ENCODE peak calls at places on chromosome 6, in four cellular contexts. K is HepG2, I is GM12878, H is H1. A is an unnamed sample. For H3K4me1, the result is how much of the 10 kb centered on the place peaks cover.

GRCh38 chr6:111743859-111744692 is 129.2 kb downstream of the FYN start:
- DNase-seq in K (no peak), I (no peak), H (no peak), A (no peak)

GRCh38 chr6:165716886-165717285 is 53.8 kb upstream of the PDE10A start:
- DNase-seq in K (no peak), I (no peak), H (no peak), A (no peak)

GRCh38 chr6:96675617-96676016 is 112.7 kb downstream of the FHL5 start:
- DNase-seq in K (no peak), I (no peak), H (no peak), A (no peak)

GRCh38 chr6:27492776-27493175 is 19.9 kb upstream of the ZNF184 start:
- DNase-seq in K (no peak), I (no peak), H (no peak), A (no peak)

GRCh38 chr6:157637516-157637915 is 185.5 kb upstream of the SNX9 start:
- DNase-seq in K (no peak), I (no peak), H (no peak), A (no peak)

GRCh38 chr6:157216570-157216969 is 106.7 kb downstream of the TMEM242 start:
- DNase-seq in K (no peak), I (no peak), H (no peak), A (no peak)

GRCh38 chr6:42974919-42975505 is 4.0 kb downstream of the PEX6 start:
- DNase-seq in K (no peak), I (no peak), H (no peak), A (no peak)

GRCh38 chr6:99282479-99283062 is 66.9 kb downstream of the FAXC start:
- DNase-seq in K (no peak), I (no peak), H (no peak), A (no peak)

GRCh38 chr6:42426191-42426590 is 25.5 kb downstream of the TRERF1 start:
- DNase-seq in K (no peak), I (no peak), H (no peak), A (no peak)

GRCh38 chr6:17115251-17116089 is 13.6 kb downstream of the STMND1 start:
- DNase-seq in K (peak), I (no peak), H (no peak), A (no peak)

GRCh38 chr6:125363010-125363359 is 61.2 kb upstream of the HDDC2 start:
- DNase-seq in K (peak), I (no peak), H (peak), A (peak)

GRCh38 chr6:71393471-71393870 is 104.9 kb downstream of the OGFRL1 start:
- DNase-seq in K (no peak), I (no peak), H (no peak), A (no peak)

GRCh38 chr6:144809120-144809519 is 524.0 kb downstream of the UTRN start:
- DNase-seq in K (no peak), I (no peak), H (no peak), A (no peak)

GRCh38 chr6:95230071-95230740 is 347.1 kb upstream of the MANEA start:
- DNase-seq in K (no peak), I (no peak), H (no peak), A (no peak)

GRCh38 chr6:100057941-100058340 is 63.9 kb upstream of the MCHR2 start:
- DNase-seq in K (no peak), I (no peak), H (no peak), A (no peak)

GRCh38 chr6:51844391-51844735 is 243.1 kb downstream of the PKHD1 start:
- DNase-seq in K (no peak), I (no peak), H (no peak), A (no peak)

GRCh38 chr6:147201885-147202515 is 2.2 kb upstream of the STXBP5 start:
- DNase-seq in K (peak), I (no peak), H (no peak), A (no peak)

GRCh38 chr6:61711849-61712248 is 574.2 kb downstream of the KHDRBS2 start:
- DNase-seq in K (no peak), I (no peak), H (peak), A (peak)

GRCh38 chr6:152750694-152751093 is at the start of gene VIP:
- DNase-seq in K (peak), I (no peak), H (peak), A (peak)

GRCh38 chr6:14371530-14371929 is 254.0 kb downstream of the CD83 start:
- DNase-seq in K (no peak), I (no peak), H (no peak), A (no peak)

GRCh38 chr6:40425192-40425919 is 161.8 kb downstream of the LRFN2 start:
- DNase-seq in K (no peak), I (no peak), H (no peak), A (no peak)
- TF ChIP-seq SUZ12 in K (no peak), I (no peak), H (no peak), A (no peak)

GRCh38 chr6:82068721-82069120 is 178.8 kb downstream of the IBTK start:
- DNase-seq in K (no peak), I (no peak), H (no peak), A (no peak)

GRCh38 chr6:82066196-82066595 is 181.3 kb downstream of the IBTK start:
- DNase-seq in K (no peak), I (no peak), H (no peak), A (no peak)

GRCh38 chr6:82072113-82072512 is 175.4 kb downstream of the IBTK start:
- DNase-seq in K (no peak), I (no peak), H (no peak), A (no peak)

GRCh38 chr6:82062219-82062618 is 185.3 kb downstream of the IBTK start:
- DNase-seq in K (no peak), I (no peak), H (no peak), A (no peak)

GRCh38 chr6:82067021-82067420 is 180.5 kb downstream of the IBTK start:
- DNase-seq in K (no peak), I (peak), H (no peak), A (no peak)
- H3K9ac ChIP-seq in K (no peak), I (no peak), H (no peak), A (no peak)

DNA sequence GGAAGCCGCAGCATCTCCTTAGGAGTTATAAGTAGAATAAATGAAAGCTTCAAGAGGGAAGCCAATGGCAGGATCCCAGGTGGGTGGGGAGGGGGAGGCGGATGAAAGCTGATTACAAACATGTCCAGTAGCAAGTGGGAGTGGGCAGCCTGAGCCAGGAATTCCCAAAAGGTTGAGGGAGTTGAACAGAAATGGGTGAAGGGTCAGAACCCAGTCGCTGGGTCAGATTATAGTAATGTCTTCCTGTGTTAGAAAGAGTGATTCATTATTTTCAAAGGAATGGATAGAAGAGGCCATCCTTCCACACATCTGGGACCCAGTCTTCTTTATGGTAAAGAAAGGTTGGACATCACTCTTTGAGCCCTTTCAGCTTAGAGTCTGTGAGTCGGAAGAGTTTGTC is 41.0 kb upstream of the FAM50B start:
- DNase-seq in K (no peak), I (no peak), H (no peak), A (no peak)
- H3K4me1 ChIP-seq in K (half or more), I (under half), H (under half), A (under half)

DNA sequence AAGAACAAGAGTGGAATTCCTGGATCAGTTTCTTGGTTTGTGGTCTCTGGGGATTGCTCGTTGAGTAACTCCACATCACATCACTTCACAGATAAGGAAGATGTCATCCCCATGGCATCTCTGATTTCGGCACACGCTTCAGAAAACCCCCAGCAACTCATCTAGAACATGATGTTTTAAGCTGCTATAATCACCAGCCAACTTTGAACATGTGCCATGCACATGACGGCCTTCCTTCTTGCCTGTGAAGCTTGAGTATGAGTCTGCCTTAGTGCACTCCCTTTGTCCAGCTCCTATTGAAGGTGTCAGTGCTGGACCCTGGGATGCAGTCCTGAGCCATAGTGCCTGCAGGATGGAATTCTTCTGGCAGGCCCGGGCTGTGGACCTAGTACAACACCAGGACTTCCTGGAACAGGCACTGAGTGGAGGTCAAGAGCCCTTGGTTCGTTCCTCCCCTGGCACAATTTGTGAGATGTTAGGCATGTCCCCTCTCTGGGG is 231.5 kb upstream of the SUPT3H start:
- DNase-seq in K (no peak), I (no peak), H (no peak), A (no peak)
- TF ChIP-seq SUZ12 in K (no peak), I (no peak), H (no peak), A (no peak)

A was measured in NT2/D1.